ENCODE peak calls at places on chromosomes 11 and 22, in seven cellular contexts. M is spleen, Q is IMR-90, H is fibroblast of mammary gland, F is lower lobe of right lung, U is AG09319, V is heart left ventricle. O is an unnamed sample.

GRCh38 chr11:59705281-59705680 is 8.4 kb downstream of the OR10V1 start:
- DNase-seq in H (no peak), V (no peak), M (no peak), Q (peak), F (no peak), U (no peak), O (no peak)

GRCh38 chr22:46017166-46017565 is 40.2 kb upstream of the WNT7B start:
- DNase-seq in V (no peak), Q (peak), F (no peak), U (no peak), H (no peak), M (no peak), O (no peak)

GRCh38 chr11:94998285-94998684 is 24.8 kb downstream of the KDM4D start:
- DNase-seq in V (no peak), F (no peak), Q (no peak), M (no peak), H (no peak), U (no peak), O (no peak)

GRCh38 chr11:44877908-44878459 is 72.7 kb downstream of the TP53I11 start:
- DNase-seq in U (no peak), V (no peak), F (no peak), Q (no peak), H (peak), M (no peak), O (no peak)

GRCh38 chr11:12316432-12316831 is 60.9 kb upstream of the PARVA start:
- DNase-seq in V (no peak), F (no peak), Q (no peak), M (no peak), H (no peak), U (no peak), O (no peak)

GRCh38 chr11:61947486-61948210 is 2.5 kb upstream of the BEST1 start:
- DNase-seq in Q (peak), F (peak), V (peak), H (peak), M (peak), U (peak), O (no peak)

GRCh38 chr22:38230108-38230825 is 28.5 kb downstream of the MAFF start:
- DNase-seq in F (peak), V (no peak), M (no peak), Q (no peak), H (peak), U (no peak), O (no peak)

GRCh38 chr11:33329705-33330329 is 72.6 kb downstream of the HIPK3 start:
- DNase-seq in M (no peak), V (peak), H (peak), U (peak), Q (peak), F (no peak), O (no peak)

GRCh38 chr11:102727890-102728289 is 3.1 kb upstream of the MMP8 start:
- DNase-seq in V (no peak), H (peak), F (no peak), Q (peak), U (no peak), M (no peak), O (no peak)

GRCh38 chr11:111777094-111778046 is 11.2 kb upstream of the PPP2R1B start:
- DNase-seq in U (peak), M (no peak), Q (peak), F (no peak), V (no peak), H (peak), O (no peak)

GRCh38 chr11:108788565-108789199 is 123.8 kb downstream of the DDX10 start:
- DNase-seq in V (no peak), F (no peak), M (no peak), H (peak), Q (peak), U (no peak), O (no peak)

GRCh38 chr11:71342951-71343827 is 90.8 kb upstream of the SHANK2 start:
- DNase-seq in V (no peak), U (no peak), H (peak), Q (peak), F (peak), M (peak), O (no peak)

GRCh38 chr22:24503851-24504170 is 8.7 kb downstream of the UPB1 start:
- DNase-seq in V (no peak), M (peak), U (no peak), Q (no peak), F (no peak), H (no peak), O (peak)

GRCh38 chr22:24510694-24511625 is 15.8 kb downstream of the UPB1 start:
- DNase-seq in Q (peak), M (no peak), F (no peak), V (no peak), U (peak), H (peak), O (peak)

GRCh38 chr22:24506802-24507438 is 11.8 kb downstream of the UPB1 start:
- DNase-seq in Q (peak), M (no peak), V (no peak), F (no peak), H (peak), U (no peak), O (no peak)

GRCh38 chr22:24505337-24505736 is 10.2 kb downstream of the UPB1 start:
- DNase-seq in M (no peak), F (no peak), H (peak), Q (no peak), V (no peak), U (no peak), O (no peak)

DNA sequence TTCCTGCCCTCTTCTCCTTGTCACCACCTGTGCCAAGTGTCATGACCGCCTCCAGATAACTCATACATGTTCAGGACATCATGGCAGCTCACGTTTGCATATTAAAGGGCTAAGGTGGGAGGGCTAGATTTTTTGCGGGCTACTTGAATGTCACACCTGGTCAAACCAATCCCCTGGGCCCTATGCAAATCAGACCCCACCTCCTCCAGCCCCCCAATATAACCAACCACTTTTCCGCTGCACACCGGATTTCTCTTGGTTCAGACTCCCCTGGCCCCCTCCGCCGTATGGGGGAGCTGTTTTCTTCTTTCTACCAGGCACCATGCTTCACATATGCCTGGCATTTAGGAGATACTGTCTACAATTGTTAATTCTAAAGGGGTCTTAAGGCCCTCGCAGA is 12.6 kb downstream of the UPB1 start:
- DNase-seq in V (no peak), M (no peak), U (no peak), Q (no peak), H (no peak), F (no peak), O (no peak)
- TF ChIP-seq CTCF in V (no peak), M (no peak), U (no peak), Q (no peak), H (no peak), F (no peak), O (no peak)

DNA sequence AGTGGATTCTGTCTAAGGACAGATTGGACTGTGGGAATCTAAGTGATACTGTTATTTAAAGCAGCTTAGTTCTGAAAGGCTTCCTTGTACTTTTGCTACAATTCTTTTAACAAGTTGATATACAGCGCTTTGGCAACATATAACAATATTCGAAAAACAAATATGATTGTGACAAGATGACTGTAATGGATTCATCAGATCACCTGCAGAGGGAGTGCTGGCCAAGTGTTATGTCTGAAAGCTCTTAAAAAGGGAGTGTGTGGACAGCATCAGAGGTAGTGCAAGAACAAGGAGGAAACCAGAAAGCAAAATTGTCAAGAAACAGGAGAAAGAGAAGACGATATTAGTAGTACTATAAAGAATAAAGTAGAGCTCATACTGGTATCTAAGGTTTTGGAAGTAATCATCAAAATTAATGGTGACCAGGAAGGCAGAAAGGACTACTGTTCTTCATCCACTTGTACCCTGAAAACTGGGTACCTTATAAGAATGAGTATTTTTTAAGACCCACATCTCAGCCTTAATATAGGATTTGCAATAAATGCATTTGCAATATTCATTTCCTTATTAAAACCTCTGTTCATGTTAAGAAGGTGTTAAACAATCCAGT is 1112.0 kb upstream of the CCDC90B start:
- DNase-seq in H (peak), F (no peak), U (no peak), Q (peak), V (no peak), M (no peak), O (no peak)
- TF ChIP-seq CTCF in H (peak), F (peak), U (peak), Q (peak), V (peak), M (no peak), O (peak)

GRCh38 chr11:35969089-35970046 is 25.5 kb downstream of the LDLRAD3 start:
- DNase-seq in H (no peak), M (no peak), V (no peak), Q (peak), U (no peak), F (peak), O (no peak)
- TF ChIP-seq CTCF in H (no peak), M (no peak), V (no peak), Q (no peak), U (no peak), F (no peak), O (no peak)

GRCh38 chr11:69746140-69746539 is 29.0 kb downstream of the FGF4 start:
- DNase-seq in V (no peak), Q (no peak), M (no peak), H (no peak), U (no peak), F (no peak), O (peak)
- TF ChIP-seq CTCF in V (no peak), Q (no peak), M (no peak), H (no peak), U (no peak), F (no peak), O (no peak)

GRCh38 chr11:21430532-21430931 is 761.1 kb downstream of the NELL1 start:
- DNase-seq in Q (no peak), M (no peak), H (no peak), V (no peak), U (no peak), F (no peak), O (no peak)

GRCh38 chr11:21427750-21428149 is 758.4 kb downstream of the NELL1 start:
- DNase-seq in H (no peak), U (no peak), M (no peak), Q (no peak), F (no peak), V (no peak), O (no peak)

GRCh38 chr11:21426931-21427330 is 757.5 kb downstream of the NELL1 start:
- DNase-seq in U (no peak), H (no peak), Q (no peak), F (no peak), M (no peak), V (no peak), O (no peak)

GRCh38 chr11:21429401-21429800 is 760.0 kb downstream of the NELL1 start:
- DNase-seq in U (no peak), M (no peak), V (no peak), H (no peak), Q (no peak), F (no peak), O (no peak)
- TF ChIP-seq CTCF in U (no peak), M (no peak), V (no peak), H (no peak), Q (no peak), F (no peak), O (no peak)

O was measured in chondrocyte.